ENCODE peak calls at places on chromosomes 16 and 17, in eight cellular contexts. N is fibroblast of the conjunctiva, Y is left cardiac atrium, D is AG10803, J is H54, M is kidney epithelial cell, Z is RCC 7860, C is 8988T. B is an unnamed sample.
A peak's percentile ranks its signal among the peaks of the same experiment; 100 is the strongest.

GRCh38 chr17:57945999-57946797 is 9.0 kb downstream of the CUEDC1 start:
- DNase-seq in N (no peak), Y (no peak), D (peak; percentile 91), J (no peak), M (no peak), Z (no peak), C (no peak), B (no peak)

GRCh38 chr17:17579691-17580090 is 11.8 kb downstream of the PEMT start:
- DNase-seq in N (no peak), Y (no peak), D (no peak), J (no peak), M (no peak), Z (no peak), C (no peak), B (no peak)

GRCh38 chr17:1108810-1109605 is 70.8 kb downstream of the ABR start:
- DNase-seq in N (no peak), Y (peak; percentile 77), D (peak; percentile 63), J (no peak), M (no peak), Z (peak; percentile 20), C (no peak), B (no peak)

GRCh38 chr17:61662771-61663170 is 71.8 kb upstream of the NACA2 start:
- DNase-seq in N (peak; percentile 9), Y (no peak), D (peak; percentile 68), J (no peak), M (no peak), Z (no peak), C (no peak), B (no peak)

GRCh38 chr16:17389392-17389791 is 81.4 kb downstream of the XYLT1 start:
- DNase-seq in N (peak; percentile 53), Y (no peak), D (peak; percentile 80), J (no peak), M (no peak), Z (no peak), C (no peak), B (no peak)

GRCh38 chr17:35121315-35121714 is at the start of gene FNDC8:
- DNase-seq in N (no peak), Y (no peak), D (no peak), J (no peak), M (no peak), Z (no peak), C (no peak), B (no peak)

GRCh38 chr16:3595521-3596021 is 15.8 kb downstream of the SLX4 start:
- DNase-seq in N (no peak), Y (no peak), D (no peak), J (no peak), M (no peak), Z (no peak), C (peak; percentile 4), B (no peak)

GRCh38 chr17:3772764-3773163 is 28.2 kb downstream of the ITGAE start:
- DNase-seq in N (no peak), Y (no peak), D (no peak), J (no peak), M (no peak), Z (no peak), C (no peak), B (no peak)

GRCh38 chr16:12217341-12217740 is 240.8 kb downstream of the SNX29 start:
- DNase-seq in N (no peak), Y (no peak), D (no peak), J (no peak), M (no peak), Z (no peak), C (no peak), B (no peak)

GRCh38 chr16:86593913-86594312 is 15.6 kb downstream of the FOXL1 start:
- DNase-seq in N (no peak), Y (no peak), D (no peak), J (no peak), M (no peak), Z (no peak), C (no peak), B (no peak)

GRCh38 chr17:73365203-73365933 is 53.6 kb upstream of the CDC42EP4 start:
- DNase-seq in N (no peak), Y (peak; percentile 53), D (no peak), J (no peak), M (no peak), Z (no peak), C (no peak), B (no peak)

GRCh38 chr16:2499454-2499853 is 14.3 kb upstream of the ATP6V0C start:
- DNase-seq in N (no peak), Y (no peak), D (no peak), J (no peak), M (no peak), Z (no peak), C (no peak), B (no peak)

GRCh38 chr17:17536702-17537101 is 40.5 kb upstream of the RASD1 start:
- DNase-seq in N (no peak), Y (peak; percentile 14), D (no peak), J (no peak), M (no peak), Z (no peak), C (no peak), B (no peak)

GRCh38 chr16:27362570-27363245 is 39.3 kb upstream of the IL21R start:
- DNase-seq in N (no peak), Y (no peak), D (no peak), J (no peak), M (no peak), Z (no peak), C (no peak), B (no peak)

GRCh38 chr16:9092282-9092962 is 978 bp downstream of the HAPSTR1 start:
- DNase-seq in N (no peak), Y (peak; percentile 65), D (no peak), J (no peak), M (no peak), Z (no peak), C (no peak), B (no peak)

GRCh38 chr16:4852221-4852872 is 5.1 kb downstream of the UBN1 start:
- DNase-seq in N (no peak), Y (peak; percentile 55), D (peak; percentile 21), J (peak; percentile 70), M (no peak), Z (no peak), C (peak; percentile 34), B (no peak)

GRCh38 chr17:61251939-61252865 is 147.4 kb upstream of the TBX2 start:
- DNase-seq in N (peak; percentile 95), Y (peak; percentile 94), D (peak; percentile 97), J (peak; percentile 27), M (no peak), Z (no peak), C (no peak), B (peak; percentile 96)

GRCh38 chr16:89174877-89175276 is 3.3 kb downstream of the CDH15 start:
- DNase-seq in N (no peak), Y (no peak), D (no peak), J (no peak), M (no peak), Z (no peak), C (no peak), B (no peak)

GRCh38 chr17:75695830-75696271 is 25.4 kb upstream of the ITGB4 start:
- DNase-seq in N (no peak), Y (peak; percentile 66), D (peak; percentile 49), J (no peak), M (no peak), Z (no peak), C (no peak), B (no peak)

GRCh38 chr16:10665166-10665565 is 29.6 kb downstream of the TEKT5 start:
- DNase-seq in N (no peak), Y (no peak), D (no peak), J (no peak), M (no peak), Z (no peak), C (no peak), B (no peak)

GRCh38 chr17:67959510-67959909 is 36.8 kb downstream of the C17orf58 start:
- DNase-seq in N (no peak), Y (no peak), D (no peak), J (no peak), M (no peak), Z (no peak), C (no peak), B (no peak)

GRCh38 chr16:84919751-84920150 is 91.6 kb downstream of the ZDHHC7 start:
- DNase-seq in N (no peak), Y (no peak), D (no peak), J (no peak), M (no peak), Z (no peak), C (no peak), B (no peak)

GRCh38 chr17:43532581-43532980 is 13.6 kb downstream of the ETV4 start:
- DNase-seq in N (no peak), Y (no peak), D (no peak), J (no peak), M (no peak), Z (no peak), C (no peak), B (no peak)

GRCh38 chr17:9987779-9988585 is 82.9 kb upstream of the RCVRN start:
- DNase-seq in N (peak; percentile 20), Y (peak; percentile 59), D (no peak), J (peak; percentile 55), M (no peak), Z (peak; percentile 25), C (peak; percentile 23), B (no peak)

GRCh38 chr16:19542138-19542821 is 13.2 kb upstream of the VPS35L start:
- DNase-seq in N (no peak), Y (no peak), D (no peak), J (no peak), M (no peak), Z (no peak), C (no peak), B (no peak)

GRCh38 chr17:73347355-73347754 is 35.6 kb upstream of the CDC42EP4 start:
- DNase-seq in N (no peak), Y (no peak), D (no peak), J (peak; percentile 38), M (no peak), Z (no peak), C (no peak), B (no peak)

GRCh38 chr17:82124101-82124500 is 26.1 kb upstream of the FASN start:
- DNase-seq in N (no peak), Y (no peak), D (no peak), J (no peak), M (no peak), Z (no peak), C (no peak), B (no peak)